ENCODE peak calls at places on chromosomes 11 and 22, in seven cellular contexts. I is fibroblast of lung; V is GDM1; J is stimulated activated CD8-positive, alpha-beta memory T cell treated with anti-CD3 and anti-CD28 coated beads, Interleukin-15, amount 100 ng/mL, for 1 hour; P is trophoblast cell; D is SJSA1; L is posterior vena cava. M is an unnamed sample.

GRCh38 chr11:73271936-73272679 is at the start of gene P2RY6:
- DNase-seq in I (peak; percentile 36), V (peak; percentile 60), J (no peak), P (peak; percentile 98), D (no peak), L (peak; percentile 81), M (peak; percentile 20)

GRCh38 chr11:18704045-18704645 is 5.6 kb downstream of the TMEM86A start:
- DNase-seq in I (no peak), V (no peak), J (no peak), P (no peak), D (no peak), L (no peak), M (no peak)

GRCh38 chr11:59207988-59208432 is 4.7 kb downstream of the MPEG1 start:
- DNase-seq in I (peak; percentile 72), V (peak; percentile 9), J (no peak), P (peak; percentile 56), D (peak; percentile 80), L (no peak), M (peak; percentile 77)

GRCh38 chr11:86069408-86070086 is 663 bp upstream of the PICALM start:
- DNase-seq in I (peak; percentile 88), V (peak; percentile 60), J (no peak), P (peak; percentile 87), D (peak; percentile 59), L (no peak), M (peak; percentile 95)

GRCh38 chr11:64449381-64450167 is 90.6 kb downstream of the RPS6KA4 start:
- DNase-seq in I (peak; percentile 41), V (peak; percentile 74), J (peak; percentile 42), P (peak; percentile 91), D (peak; percentile 86), L (peak; percentile 83), M (peak; percentile 22)

GRCh38 chr11:76599041-76600013 is 71.2 kb downstream of the LRRC32 start:
- DNase-seq in I (no peak), V (no peak), J (no peak), P (peak; percentile 96), D (peak; percentile 88), L (no peak), M (peak; percentile 72)

GRCh38 chr11:35590412-35590811 is 27.8 kb upstream of the FJX1 start:
- DNase-seq in I (no peak), V (no peak), J (no peak), P (no peak), D (no peak), L (no peak), M (no peak)

GRCh38 chr11:64007629-64008282 is 21.5 kb downstream of the OTUB1 start:
- DNase-seq in I (peak; percentile 18), V (no peak), J (no peak), P (peak; percentile 80), D (no peak), L (peak; percentile 95), M (no peak)

GRCh38 chr22:25525376-25525775 is 39.1 kb upstream of the GRK3 start:
- DNase-seq in I (no peak), V (no peak), J (no peak), P (no peak), D (no peak), L (no peak), M (no peak)

GRCh38 chr11:18721576-18722292 is 4.3 kb downstream of the IGSF22 start:
- DNase-seq in I (peak; percentile 40), V (peak; percentile 46), J (peak; percentile 28), P (peak; percentile 74), D (no peak), L (no peak), M (peak; percentile 31)

GRCh38 chr11:29914203-29914930 is 102.5 kb downstream of the KCNA4 start:
- DNase-seq in I (no peak), V (no peak), J (no peak), P (peak; percentile 31), D (no peak), L (no peak), M (no peak)

GRCh38 chr11:111969344-111969743 is 32.2 kb downstream of the DIXDC1 start:
- DNase-seq in I (no peak), V (no peak), J (no peak), P (no peak), D (no peak), L (no peak), M (no peak)

GRCh38 chr11:96342971-96343711 is at the start of gene MAML2:
- DNase-seq in I (peak; percentile 92), V (peak; percentile 85), J (peak; percentile 81), P (peak; percentile 96), D (peak; percentile 89), L (peak; percentile 97), M (peak; percentile 94)

GRCh38 chr11:134032501-134033091 is 36.3 kb upstream of the JAM3 start:
- DNase-seq in I (no peak), V (no peak), J (no peak), P (no peak), D (no peak), L (peak; percentile 80), M (no peak)

GRCh38 chr11:85682330-85683305 is 3.4 kb downstream of the CCDC89 start:
- DNase-seq in I (peak; percentile 67), V (peak; percentile 54), J (peak; percentile 9), P (peak; percentile 59), D (no peak), L (peak; percentile 91), M (peak; percentile 52)

GRCh38 chr22:16783930-16784354 is 41.3 kb downstream of the XKR3 start:
- DNase-seq in I (no peak), V (no peak), J (no peak), P (peak; percentile 63), D (no peak), L (no peak), M (no peak)

GRCh38 chr22:49257551-49257951 is 570.1 kb downstream of the BRD1 start:
- DNase-seq in I (no peak), V (no peak), J (no peak), P (no peak), D (peak; percentile 28), L (peak; percentile 55), M (no peak)

GRCh38 chr11:119480375-119481020 is 57.5 kb upstream of the THY1 start:
- DNase-seq in I (no peak), V (no peak), J (no peak), P (no peak), D (peak; percentile 14), L (no peak), M (no peak)

GRCh38 chr22:42685941-42686666 is 34.6 kb downstream of the A4GALT start:
- DNase-seq in I (peak; percentile 73), V (no peak), J (no peak), P (no peak), D (no peak), L (no peak), M (no peak)

GRCh38 chr11:114077482-114078305 is 18.2 kb downstream of the ZBTB16 start:
- DNase-seq in I (no peak), V (no peak), J (no peak), P (no peak), D (no peak), L (peak; percentile 32), M (no peak)

GRCh38 chr11:704189-704798 is 1.7 kb upstream of the EPS8L2 start:
- DNase-seq in I (no peak), V (no peak), J (no peak), P (no peak), D (no peak), L (no peak), M (no peak)

GRCh38 chr22:21646608-21647590 is 4.8 kb downstream of the SDF2L1 start:
- DNase-seq in I (peak; percentile 84), V (peak; percentile 62), J (peak; percentile 64), P (peak; percentile 95), D (peak; percentile 77), L (no peak), M (peak; percentile 75)

GRCh38 chr11:46247090-46247489 is 30.4 kb upstream of the CREB3L1 start:
- DNase-seq in I (peak; percentile 55), V (no peak), J (no peak), P (no peak), D (no peak), L (no peak), M (peak; percentile 62)

GRCh38 chr11:31974737-31975136 is 116.1 kb upstream of the RCN1 start:
- DNase-seq in I (peak; percentile 64), V (no peak), J (no peak), P (no peak), D (no peak), L (no peak), M (peak; percentile 69)

GRCh38 chr22:23073506-23074229 is 3.3 kb downstream of the GNAZ start:
- DNase-seq in I (no peak), V (no peak), J (no peak), P (no peak), D (no peak), L (peak; percentile 69), M (no peak)

GRCh38 chr22:45757068-45757467 is 85.4 kb downstream of the ATXN10 start:
- DNase-seq in I (peak; percentile 59), V (no peak), J (no peak), P (peak; percentile 72), D (no peak), L (no peak), M (no peak)

GRCh38 chr11:62721994-62722393 is 5.3 kb downstream of the HNRNPUL2 start:
- DNase-seq in I (no peak), V (peak; percentile 3), J (no peak), P (peak; percentile 29), D (no peak), L (no peak), M (peak; percentile 39)

GRCh38 chr11:1502971-1503707 is 16.6 kb upstream of the MOB2 start:
- DNase-seq in I (no peak), V (no peak), J (no peak), P (no peak), D (no peak), L (no peak), M (no peak)

GRCh38 chr22:37529652-37530345 is 10.6 kb upstream of the CARD10 start:
- DNase-seq in I (no peak), V (peak; percentile 50), J (no peak), P (no peak), D (no peak), L (no peak), M (no peak)

GRCh38 chr11:111814567-111814966 is 48.4 kb upstream of the PPP2R1B start:
- DNase-seq in I (peak; percentile 72), V (no peak), J (no peak), P (peak; percentile 82), D (no peak), L (no peak), M (peak; percentile 88)

GRCh38 chr11:2581151-2581930 is 118.5 kb downstream of the KCNQ1OT1 start:
- DNase-seq in I (no peak), V (no peak), J (no peak), P (no peak), D (peak; percentile 55), L (peak; percentile 80), M (no peak)

M was measured in astrocyte of the spinal cord.